ENCODE peak calls at places on chromosomes 5 and 9, in seven cellular contexts. B, H, Q, M, I, W and T are unnamed samples.

GRCh38 chr9:82558855-82559615 is 503.9 kb downstream of the RASEF start:
- DNase-seq in H (no peak), I (no peak), B (no peak), Q (no peak), M (no peak), W (no peak), T (no peak)

GRCh38 chr9:127096208-127096607 is 26.2 kb downstream of the ANGPTL2 start:
- DNase-seq in Q (no peak), W (no peak), M (no peak), I (no peak), H (no peak), B (no peak), T (no peak)

GRCh38 chr9:131708613-131709002 is 31.3 kb downstream of the RAPGEF1 start:
- DNase-seq in I (peak), B (no peak), W (no peak), Q (no peak), M (no peak), H (no peak), T (no peak)

GRCh38 chr9:122265265-122265900 is 701 bp downstream of the MRRF start:
- DNase-seq in W (peak), Q (peak), H (no peak), I (peak), M (no peak), B (no peak), T (no peak)

GRCh38 chr5:163888366-163888765 is 382.9 kb downstream of the MAT2B start:
- DNase-seq in Q (no peak), H (no peak), I (no peak), B (no peak), M (no peak), W (no peak), T (no peak)

GRCh38 chr5:570886-571285 is 41.3 kb upstream of the CEP72 start:
- DNase-seq in W (no peak), I (no peak), Q (no peak), M (no peak), B (no peak), H (peak), T (no peak)

GRCh38 chr5:40405230-40405629 is 274.5 kb upstream of the PTGER4 start:
- DNase-seq in H (no peak), I (no peak), B (peak), M (no peak), W (no peak), Q (no peak), T (no peak)

GRCh38 chr5:139246394-139246793 is 47.1 kb upstream of the MATR3 start:
- DNase-seq in I (peak), W (no peak), B (no peak), H (no peak), M (no peak), Q (no peak), T (peak)

DNA sequence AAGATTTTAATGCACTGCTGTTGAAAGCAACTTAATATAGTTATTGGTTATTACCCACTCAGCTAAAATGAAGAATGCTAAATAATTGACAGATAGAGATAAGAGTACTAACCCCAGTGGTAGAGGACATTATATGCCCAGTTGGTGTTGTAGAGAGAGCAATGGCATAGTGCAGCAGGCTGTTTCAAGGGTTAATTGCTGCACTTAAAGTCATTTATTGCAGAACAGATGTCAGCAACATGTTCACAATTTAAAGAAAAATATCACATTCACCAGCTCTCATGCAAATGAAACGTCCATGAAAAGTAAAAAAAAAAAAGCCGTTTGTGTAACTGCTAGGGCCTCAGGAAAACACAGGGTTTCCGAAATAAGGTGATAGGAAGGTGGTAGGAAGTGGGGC is 254.6 kb downstream of the MTRR start:
- DNase-seq in B (no peak), M (no peak), H (no peak), I (no peak), W (no peak), Q (no peak), T (no peak)
- TF ChIP-seq POLR2A in B (no peak), M (no peak), H (no peak), I (no peak), W (no peak), Q (no peak), T (no peak)

GRCh38 chr5:73587923-73588322 is 22.4 kb downstream of the UTP15 start:
- DNase-seq in I (no peak), H (no peak), B (no peak), M (no peak), Q (no peak), W (no peak), T (no peak)

GRCh38 chr5:73592546-73592945 is 27.0 kb downstream of the UTP15 start:
- DNase-seq in I (no peak), W (no peak), Q (no peak), H (no peak), M (no peak), B (no peak), T (no peak)

GRCh38 chr5:73596705-73597328 is 29.2 kb upstream of the ARHGEF28 start:
- DNase-seq in Q (no peak), I (peak), W (peak), M (no peak), H (no peak), B (peak), T (no peak)

GRCh38 chr5:73591698-73592501 is 26.4 kb downstream of the UTP15 start:
- DNase-seq in H (no peak), B (no peak), Q (no peak), I (no peak), M (no peak), W (no peak), T (no peak)

GRCh38 chr5:73591102-73591695 is 25.7 kb downstream of the UTP15 start:
- DNase-seq in W (peak), I (peak), H (no peak), Q (peak), B (peak), M (no peak), T (no peak)
- H3K27ac ChIP-seq in W (no peak), I (no peak), H (no peak), Q (no peak), B (no peak), M (no peak), T (no peak)

GRCh38 chr5:89315194-89315593 is 432.2 kb upstream of the MEF2C start:
- DNase-seq in W (no peak), M (no peak), Q (no peak), B (no peak), I (no peak), H (no peak), T (no peak)

GRCh38 chr5:89309268-89309667 is 426.3 kb upstream of the MEF2C start:
- DNase-seq in H (no peak), I (no peak), B (no peak), W (no peak), M (no peak), Q (no peak), T (no peak)

GRCh38 chr5:89313044-89313443 is 430.1 kb upstream of the MEF2C start:
- DNase-seq in Q (no peak), I (no peak), B (no peak), H (no peak), M (no peak), W (no peak), T (no peak)

GRCh38 chr5:89308606-89309040 is 425.6 kb upstream of the MEF2C start:
- DNase-seq in W (no peak), M (no peak), B (no peak), H (no peak), I (no peak), Q (no peak), T (no peak)

GRCh38 chr5:89313804-89314588 is 431.0 kb upstream of the MEF2C start:
- DNase-seq in I (no peak), W (peak), B (no peak), Q (no peak), H (no peak), M (no peak), T (no peak)
- TF ChIP-seq POLR2A in I (no peak), W (no peak), B (no peak), Q (no peak), H (no peak), M (no peak), T (no peak)

DNA sequence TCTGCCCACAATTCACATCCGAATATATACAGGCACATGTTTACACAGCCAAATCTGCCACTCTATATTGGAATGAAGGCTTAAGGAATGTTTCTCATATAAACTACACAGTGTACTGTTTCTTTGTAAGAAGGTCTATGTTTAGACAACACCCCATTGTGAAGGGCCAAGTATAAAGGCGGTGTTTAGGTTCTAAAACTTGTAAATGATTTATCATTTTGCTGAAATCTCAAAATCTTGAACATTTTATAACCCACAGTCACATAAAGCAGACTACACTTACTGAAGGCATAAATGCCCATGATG is 94.0 kb downstream of the ZNF608 start:
- DNase-seq in B (no peak), Q (no peak), M (no peak), W (no peak), H (no peak), I (no peak), T (no peak)
- H3K27ac ChIP-seq in B (no peak), Q (peak), M (peak), W (peak), H (no peak), I (peak), T (no peak)

GRCh38 chr5:172918421-172919371 is 40.5 kb upstream of the RPL26L1 start:
- DNase-seq in H (no peak), W (peak), B (no peak), Q (no peak), M (no peak), I (no peak), T (no peak)
- TF ChIP-seq POLR2A in H (no peak), W (no peak), B (no peak), Q (no peak), M (no peak), I (no peak), T (no peak)

GRCh38 chr5:172280937-172281336 is 2.6 kb downstream of the UBTD2 start:
- DNase-seq in H (no peak), Q (no peak), M (no peak), B (no peak), I (no peak), W (no peak), T (no peak)

GRCh38 chr5:172283020-172283861 is at the start of gene UBTD2:
- DNase-seq in Q (peak), W (peak), M (no peak), I (peak), B (peak), H (peak), T (peak)

GRCh38 chr5:172278356-172278755 is 5.2 kb downstream of the UBTD2 start:
- DNase-seq in I (no peak), B (no peak), Q (no peak), M (no peak), H (no peak), W (no peak), T (no peak)

GRCh38 chr5:172282277-172283019 is 1.1 kb downstream of the UBTD2 start:
- DNase-seq in M (no peak), B (no peak), H (no peak), W (no peak), I (no peak), Q (no peak), T (no peak)

DNA sequence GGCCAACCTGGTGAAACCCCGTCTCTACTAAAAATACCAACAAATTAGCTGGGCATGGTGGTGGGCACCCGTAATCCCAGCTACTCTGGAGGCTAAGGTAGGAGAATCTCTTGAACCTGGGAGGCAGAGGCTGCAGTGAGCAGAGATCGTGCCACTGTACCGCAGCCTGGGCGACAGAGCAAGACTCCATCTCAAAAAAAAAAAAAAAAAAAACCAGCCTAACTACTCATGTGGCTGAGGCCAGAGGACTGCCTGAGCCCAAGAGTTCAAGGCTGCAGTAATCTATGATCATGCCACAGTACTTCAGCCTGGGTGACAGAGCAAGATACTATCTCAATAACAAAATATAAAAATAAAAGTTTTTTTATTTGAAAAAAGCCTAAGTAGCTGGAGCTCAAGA is 3.2 kb downstream of the UBTD2 start:
- DNase-seq in H (no peak), Q (no peak), M (no peak), B (no peak), W (no peak), I (peak), T (no peak)
- H3K27ac ChIP-seq in H (no peak), Q (no peak), M (no peak), B (no peak), W (no peak), I (no peak), T (no peak)

DNA sequence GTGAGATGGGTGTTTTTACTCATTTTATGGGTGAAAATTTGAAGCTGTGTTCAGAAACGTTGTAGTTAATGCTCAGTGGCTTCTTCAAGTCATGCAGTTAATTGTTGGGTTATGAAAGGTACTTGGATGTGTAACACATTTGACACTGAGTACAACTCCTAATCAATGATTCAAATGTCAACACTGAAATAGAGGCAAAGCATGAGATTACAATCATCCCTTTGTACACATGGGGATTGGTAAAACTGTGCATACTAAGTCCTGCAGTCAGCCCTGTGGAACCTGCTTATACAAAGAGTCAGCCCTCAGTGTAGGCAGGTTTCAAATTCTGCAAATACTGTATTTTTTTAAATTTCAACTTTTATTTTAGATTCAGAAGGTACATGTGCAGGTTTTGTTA is 3.3 kb downstream of the ABLIM3 start:
- DNase-seq in I (no peak), M (no peak), Q (no peak), H (no peak), B (no peak), W (no peak), T (no peak)
- TF ChIP-seq POLR2A in I (no peak), M (no peak), Q (no peak), H (no peak), B (no peak), W (no peak), T (no peak)

GRCh38 chr5:142699105-142699720 is 13.3 kb upstream of the FGF1 start:
- DNase-seq in B (peak), M (peak), H (peak), I (peak), W (peak), Q (peak), T (peak)
- H3K27ac ChIP-seq in B (peak), M (peak), H (no peak), I (peak), W (peak), Q (peak), T (peak)